ENCODE peak calls at places on chromosomes 3 and 15, in ten cellular contexts. J is cardiac fibroblast, S is fibroblast of villous mesenchyme, Z is suprapubic skin, P is CD14-positive monocyte, M is thoracic aorta, A is A673, X is A549, L is MCF 10A, Y is mucosa of descending colon. H is an unnamed sample.
A peak's percentile ranks its signal among the peaks of the same experiment; 100 is the strongest.

GRCh38 chr3:188855690-188856089 is 316.1 kb upstream of the TPRG1 start:
- DNase-seq in Z (no peak), Y (no peak), X (no peak), J (no peak), M (no peak), P (no peak), A (no peak), L (no peak), S (no peak), H (no peak)

GRCh38 chr3:170247875-170248274 is 25.7 kb downstream of the PRKCI start:
- DNase-seq in J (no peak), X (no peak), A (no peak), S (no peak), L (no peak), M (no peak), Y (no peak), Z (no peak), P (no peak), H (no peak)

GRCh38 chr15:90322531-90322930 is 29.6 kb upstream of the ZNF774 start:
- DNase-seq in Z (no peak), L (no peak), M (no peak), P (no peak), A (no peak), X (no peak), J (peak; percentile 48), Y (no peak), S (no peak), H (no peak)

GRCh38 chr3:146471012-146471411 is 1.7 kb upstream of the PLSCR2 start:
- DNase-seq in L (no peak), M (no peak), X (no peak), Z (no peak), A (no peak), Y (no peak), J (no peak), P (no peak), S (no peak), H (no peak)

GRCh38 chr3:176755552-176755951 is 441.7 kb downstream of the TBL1XR1 start:
- DNase-seq in Z (no peak), P (no peak), Y (no peak), M (no peak), L (no peak), A (no peak), X (no peak), J (no peak), S (no peak), H (no peak)

GRCh38 chr3:23161896-23162570 is 41.1 kb upstream of the UBE2E2 start:
- DNase-seq in L (peak; percentile 26), S (no peak), M (no peak), Z (no peak), P (no peak), Y (no peak), J (no peak), X (no peak), A (no peak), H (no peak)

GRCh38 chr15:101114610-101115009 is 137.2 kb downstream of the CHSY1 start:
- DNase-seq in J (no peak), X (no peak), Z (no peak), L (no peak), M (no peak), Y (no peak), A (no peak), P (no peak), S (no peak), H (no peak)

GRCh38 chr3:46365737-46366524 is 4.8 kb upstream of the CCR5 start:
- DNase-seq in X (no peak), A (no peak), J (no peak), L (no peak), Y (no peak), M (no peak), Z (no peak), P (no peak), S (no peak), H (no peak)

GRCh38 chr15:68479406-68479805 is 47.4 kb upstream of the ITGA11 start:
- DNase-seq in X (no peak), J (peak; percentile 83), M (no peak), Y (no peak), P (no peak), S (peak; percentile 83), Z (no peak), L (no peak), A (no peak), H (no peak)

GRCh38 chr15:62472616-62473299 is 307.7 kb upstream of the C2CD4B start:
- DNase-seq in X (no peak), L (peak; percentile 25), Z (no peak), Y (peak; percentile 43), M (no peak), P (no peak), S (peak; percentile 47), A (no peak), J (no peak), H (no peak)

GRCh38 chr3:122021811-122022401 is at the start of gene ILDR1:
- DNase-seq in S (no peak), A (no peak), M (no peak), X (peak; percentile 15), P (no peak), L (peak; percentile 23), Y (peak; percentile 92), Z (no peak), J (no peak), H (peak; percentile 74)

GRCh38 chr15:72207576-72208085 is 10.0 kb upstream of the GRAMD2A start:
- DNase-seq in L (no peak), S (no peak), P (no peak), A (no peak), M (no peak), X (no peak), J (no peak), Z (no peak), Y (no peak), H (no peak)

GRCh38 chr15:72285927-72286516 is 13.7 kb upstream of the PARP6 start:
- DNase-seq in S (peak; percentile 34), A (peak; percentile 52), Z (no peak), J (peak; percentile 52), Y (peak; percentile 54), L (peak; percentile 43), P (peak; percentile 57), M (no peak), X (peak; percentile 83), H (peak; percentile 85)

GRCh38 chr15:51191766-51192165 is 97.1 kb upstream of the TNFAIP8L3 start:
- DNase-seq in A (no peak), Y (no peak), S (no peak), L (peak; percentile 83), Z (no peak), M (no peak), X (no peak), P (no peak), J (no peak), H (no peak)

GRCh38 chr15:96687388-96688107 is 357.0 kb downstream of the NR2F2 start:
- DNase-seq in M (no peak), A (peak; percentile 55), S (no peak), Y (no peak), Z (no peak), P (no peak), L (no peak), X (no peak), J (no peak), H (peak; percentile 36)

GRCh38 chr15:91456251-91456718 is 356.2 kb downstream of the SV2B start:
- DNase-seq in L (peak; percentile 88), Z (no peak), Y (no peak), P (no peak), M (no peak), S (no peak), J (peak; percentile 1), X (no peak), A (peak; percentile 33), H (no peak)

DNA sequence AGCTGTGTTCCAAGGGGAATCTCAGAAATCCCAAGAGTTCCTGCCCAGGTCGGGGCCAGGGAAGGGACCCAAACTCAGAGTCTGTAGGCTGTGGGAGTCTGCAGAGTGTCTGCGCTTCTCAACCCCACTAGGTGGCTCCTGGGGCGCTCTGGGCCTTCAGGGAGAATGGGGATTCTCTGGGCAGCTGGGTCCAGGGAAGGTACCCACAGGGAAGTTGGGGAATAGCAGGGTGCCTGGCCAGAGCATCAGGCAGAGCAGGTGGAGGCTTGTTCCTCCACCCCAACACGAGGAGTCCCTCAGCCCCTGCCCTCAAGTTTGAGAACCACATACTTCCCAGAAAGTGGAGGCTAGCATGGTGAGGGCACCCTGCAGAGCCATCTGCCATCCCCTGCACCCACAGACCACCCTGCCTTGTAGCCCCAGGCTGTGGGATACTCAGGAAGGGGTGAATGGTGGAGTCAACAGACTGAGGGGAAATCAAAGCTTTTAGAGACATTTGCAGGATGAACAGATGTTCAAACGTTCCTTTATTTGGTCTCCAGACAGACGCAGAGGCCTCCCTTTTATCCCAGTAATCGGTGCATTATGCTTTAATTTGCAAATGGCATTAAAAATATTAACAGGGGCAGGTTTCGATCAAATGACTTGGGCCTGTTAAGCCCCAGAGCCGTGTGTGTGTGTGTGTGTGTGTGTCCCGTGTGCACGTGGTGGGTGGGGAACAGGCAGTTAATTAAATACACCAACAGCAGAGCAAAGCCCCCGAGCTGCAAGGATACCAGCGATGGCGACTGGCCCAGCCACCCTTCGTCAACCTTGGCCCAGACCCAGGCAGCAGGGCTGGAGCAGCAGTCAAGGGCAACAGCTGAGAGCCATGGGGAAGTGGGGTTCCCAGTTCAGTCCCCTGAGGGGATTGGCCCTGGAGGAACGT is 57.7 kb downstream of the DNAJB8 start:
- DNase-seq in X (no peak), Y (no peak), S (no peak), Z (no peak), J (no peak), M (no peak), A (no peak), L (no peak), P (no peak), H (peak; percentile 63)
- TF ChIP-seq CTCF in X (no peak), Y (no peak), S (peak; percentile 36), Z (no peak), J (no peak), M (no peak), A (no peak), L (no peak), P (no peak), H (peak; percentile 54)

DNA sequence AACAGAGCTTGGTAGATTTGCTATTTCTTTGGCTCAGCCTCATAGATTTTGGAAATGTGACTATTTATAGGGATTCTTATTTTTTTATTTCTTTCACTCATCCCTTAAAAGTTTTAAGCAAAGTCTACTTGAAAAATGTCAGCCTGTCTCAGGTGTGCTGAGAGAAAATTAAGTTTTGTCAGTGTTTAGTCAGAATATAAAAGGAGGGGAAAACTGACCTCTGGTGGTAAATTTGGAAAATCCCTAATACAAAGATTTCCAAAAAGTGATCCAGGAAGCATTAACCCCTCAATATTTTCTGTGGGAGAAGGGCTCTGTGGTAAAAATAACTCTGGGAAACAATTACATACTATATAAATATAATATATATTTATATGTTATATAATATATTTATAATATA is 41.0 kb upstream of the FRMD4B start:
- DNase-seq in X (no peak), L (no peak), J (no peak), M (no peak), Y (no peak), A (no peak), Z (no peak), P (no peak), S (no peak), H (no peak)
- TF ChIP-seq CTCF in X (peak; percentile 25), L (no peak), J (no peak), M (no peak), Y (no peak), A (no peak), Z (no peak), P (no peak), S (peak; percentile 19), H (no peak)

GRCh38 chr15:93052090-93052892 is 36.7 kb downstream of the RGMA start:
- DNase-seq in Z (peak; percentile 75), X (no peak), S (no peak), M (no peak), Y (peak; percentile 24), J (no peak), L (no peak), P (no peak), A (no peak), H (no peak)
- TF ChIP-seq CTCF in Z (no peak), X (peak; percentile 32), S (peak; percentile 26), M (no peak), Y (no peak), J (no peak), L (no peak), P (peak; percentile 11), A (peak; percentile 38), H (peak; percentile 65)

GRCh38 chr15:48049736-48050135 is 71.1 kb upstream of the SLC24A5 start:
- DNase-seq in L (no peak), Y (no peak), X (no peak), M (no peak), A (no peak), P (no peak), Z (no peak), S (peak; percentile 8), J (no peak), H (no peak)
- TF ChIP-seq CTCF in L (no peak), Y (no peak), X (no peak), M (no peak), A (no peak), P (no peak), Z (no peak), S (no peak), J (no peak), H (no peak)